ENCODE peak calls at places on chromosomes 1 and 21, in nine cellular contexts. Y, D, C, K, W, S, Z, R and U are unnamed samples.

GRCh38 chr1:62325076-62325475 is 5.8 kb upstream of the KANK4 start:
- DNase-seq in Y (peak), D (no peak), C (no peak), K (no peak), W (no peak), S (no peak), Z (no peak), R (no peak), U (no peak)

GRCh38 chr1:100628631-100629081 is 90.7 kb downstream of the GPR88 start:
- DNase-seq in Y (no peak), D (no peak), C (peak), K (no peak), W (no peak), S (no peak), Z (no peak), R (no peak), U (no peak)

GRCh38 chr21:45096216-45096615 is 21.8 kb downstream of the ADARB1 start:
- DNase-seq in Y (no peak), D (no peak), C (peak), K (no peak), W (no peak), S (no peak), Z (no peak), R (no peak), U (no peak)

GRCh38 chr1:21574464-21575151 is 65.4 kb downstream of the ALPL start:
- DNase-seq in Y (no peak), D (no peak), C (no peak), K (peak), W (no peak), S (peak), Z (no peak), R (peak), U (no peak)

GRCh38 chr1:205396972-205397616 is 24.8 kb downstream of the LEMD1 start:
- DNase-seq in Y (no peak), D (peak), C (peak), K (peak), W (peak), S (no peak), Z (no peak), R (peak), U (no peak)

GRCh38 chr1:113859478-113860175 is 11.9 kb downstream of the PTPN22 start:
- DNase-seq in Y (no peak), D (no peak), C (no peak), K (no peak), W (peak), S (no peak), Z (no peak), R (no peak), U (no peak)

GRCh38 chr21:35940074-35940927 is 120.0 kb downstream of the SETD4 start:
- DNase-seq in Y (peak), D (peak), C (peak), K (peak), W (peak), S (peak), Z (peak), R (peak), U (peak)

GRCh38 chr1:40664791-40665190 is 691 bp downstream of the RIMS3 start:
- DNase-seq in Y (no peak), D (no peak), C (no peak), K (no peak), W (no peak), S (no peak), Z (no peak), R (no peak), U (no peak)

GRCh38 chr21:44709426-44710293 is 1.7 kb downstream of the TSPEAR start:
- DNase-seq in Y (no peak), D (no peak), C (no peak), K (no peak), W (no peak), S (no peak), Z (no peak), R (peak), U (no peak)

GRCh38 chr21:45574081-45574501 is 31.9 kb upstream of the SLC19A1 start:
- DNase-seq in Y (no peak), D (no peak), C (no peak), K (no peak), W (no peak), S (no peak), Z (no peak), R (peak), U (peak)

GRCh38 chr21:32256873-32257620 is 21.8 kb downstream of the MIS18A start:
- DNase-seq in Y (peak), D (no peak), C (peak), K (peak), W (peak), S (peak), Z (peak), R (no peak), U (peak)

DNA sequence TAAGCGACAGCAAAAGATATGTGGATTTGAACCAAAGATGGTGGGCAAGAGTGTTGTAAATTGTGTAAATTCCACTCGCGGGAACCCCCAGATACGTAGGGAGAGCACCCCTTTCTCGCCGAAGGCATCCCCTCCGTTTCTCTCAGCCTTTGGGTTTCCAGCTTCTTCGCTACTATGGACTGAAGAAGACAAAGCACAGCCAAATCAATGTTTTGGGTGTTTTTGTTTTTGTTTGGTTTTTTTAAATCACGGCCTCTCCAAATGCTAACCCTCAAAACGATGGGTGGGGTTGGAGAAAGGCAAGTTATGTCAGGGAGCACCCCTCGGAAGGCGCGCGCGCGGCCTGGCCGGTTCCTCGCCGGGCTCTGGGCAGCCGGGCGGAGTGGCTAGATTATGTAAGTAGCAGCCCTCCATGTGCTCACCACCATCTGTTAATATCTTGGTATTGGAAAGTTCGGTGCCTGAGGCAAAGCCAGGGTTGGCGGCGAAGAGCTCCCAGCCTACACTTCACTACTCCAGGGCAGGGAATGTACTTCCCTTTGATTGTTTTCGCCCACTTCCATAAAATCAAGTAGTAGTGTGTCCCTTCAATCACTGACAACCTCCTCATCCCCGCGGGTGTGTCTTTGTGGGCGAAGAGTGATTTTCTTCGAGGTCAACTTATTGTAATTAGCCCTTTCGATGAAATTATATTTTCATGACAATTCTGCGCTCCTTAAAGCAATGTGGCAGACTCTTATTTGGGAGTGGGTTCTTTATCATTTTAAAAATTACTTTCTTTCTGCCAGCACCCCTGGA is 4.0 kb upstream of the PROX1 start:
- DNase-seq in Y (no peak), D (no peak), C (no peak), K (no peak), W (no peak), S (no peak), Z (no peak), R (peak), U (no peak)
- H3K4me3 ChIP-seq in Y (no peak), D (peak), C (no peak), K (peak), W (no peak), S (no peak), Z (no peak), R (peak), U (peak)

DNA sequence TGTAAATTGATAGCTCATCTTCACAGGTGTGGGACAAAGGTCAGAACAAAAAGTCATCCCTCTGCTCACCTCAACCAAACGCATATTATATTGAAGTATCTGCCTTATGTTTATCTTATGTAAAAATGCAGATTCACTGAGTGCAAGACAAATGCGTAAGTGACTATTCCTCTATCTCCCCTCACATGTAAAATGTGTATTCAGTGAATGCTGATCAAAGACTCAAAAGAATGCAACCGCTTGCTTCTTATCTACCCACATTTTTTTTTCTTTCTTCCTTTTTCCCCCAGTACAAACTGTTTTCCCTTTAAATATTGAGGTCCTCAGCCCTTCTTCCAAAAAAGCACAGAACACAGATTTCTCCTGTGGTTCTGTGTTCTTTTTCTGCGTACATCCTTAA is 1882.9 kb downstream of the NCAM2 start:
- DNase-seq in Y (no peak), D (no peak), C (no peak), K (no peak), W (no peak), S (no peak), Z (no peak), R (no peak), U (no peak)
- H3K4me3 ChIP-seq in Y (no peak), D (no peak), C (no peak), K (no peak), W (no peak), S (no peak), Z (no peak), R (no peak), U (no peak)

DNA sequence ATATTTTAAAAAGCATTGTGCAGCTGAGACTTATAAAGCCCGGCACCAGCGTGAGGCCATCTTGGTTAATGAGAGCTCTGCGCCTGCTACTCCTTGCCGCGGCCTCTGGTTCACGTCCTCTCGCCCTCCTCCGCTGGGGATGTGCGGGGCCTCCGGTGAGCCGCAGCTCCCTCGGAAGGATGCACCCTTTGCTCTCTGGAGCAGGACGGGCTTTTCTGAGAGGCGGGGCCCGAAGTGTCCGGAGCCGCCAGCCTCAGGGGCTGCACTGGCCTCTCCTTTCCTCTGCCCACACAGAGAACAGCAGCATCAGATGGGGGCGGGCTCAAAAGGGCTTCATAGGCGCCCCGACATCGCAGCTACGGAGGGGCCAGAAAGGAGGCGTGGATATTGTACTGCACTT is 284.6 kb downstream of the CAMTA1 start:
- DNase-seq in Y (peak), D (peak), C (peak), K (no peak), W (no peak), S (no peak), Z (no peak), R (peak), U (no peak)
- H3K4me3 ChIP-seq in Y (peak), D (peak), C (no peak), K (peak), W (no peak), S (peak), Z (no peak), R (peak), U (peak)

GRCh38 chr21:25405991-25406390 is 201.3 kb downstream of the MRPL39 start:
- DNase-seq in Y (no peak), D (no peak), C (no peak), K (no peak), W (no peak), S (no peak), Z (no peak), R (no peak), U (no peak)
- H3K4me3 ChIP-seq in Y (no peak), D (no peak), C (no peak), K (no peak), W (no peak), S (no peak), Z (no peak), R (no peak), U (no peak)

GRCh38 chr1:2194319-2194897 is at the start of gene FAAP20:
- DNase-seq in Y (peak), D (no peak), C (no peak), K (no peak), W (peak), S (no peak), Z (no peak), R (peak), U (peak)

GRCh38 chr1:2195785-2196184 is 1.2 kb upstream of the FAAP20 start:
- DNase-seq in Y (no peak), D (no peak), C (no peak), K (no peak), W (no peak), S (peak), Z (no peak), R (no peak), U (peak)

GRCh38 chr1:2192031-2192995 is 2.3 kb downstream of the FAAP20 start:
- DNase-seq in Y (peak), D (no peak), C (no peak), K (peak), W (no peak), S (peak), Z (peak), R (no peak), U (peak)

GRCh38 chr1:2194898-2195673 is 514 bp upstream of the FAAP20 start:
- DNase-seq in Y (peak), D (no peak), C (peak), K (peak), W (peak), S (peak), Z (peak), R (peak), U (peak)

DNA sequence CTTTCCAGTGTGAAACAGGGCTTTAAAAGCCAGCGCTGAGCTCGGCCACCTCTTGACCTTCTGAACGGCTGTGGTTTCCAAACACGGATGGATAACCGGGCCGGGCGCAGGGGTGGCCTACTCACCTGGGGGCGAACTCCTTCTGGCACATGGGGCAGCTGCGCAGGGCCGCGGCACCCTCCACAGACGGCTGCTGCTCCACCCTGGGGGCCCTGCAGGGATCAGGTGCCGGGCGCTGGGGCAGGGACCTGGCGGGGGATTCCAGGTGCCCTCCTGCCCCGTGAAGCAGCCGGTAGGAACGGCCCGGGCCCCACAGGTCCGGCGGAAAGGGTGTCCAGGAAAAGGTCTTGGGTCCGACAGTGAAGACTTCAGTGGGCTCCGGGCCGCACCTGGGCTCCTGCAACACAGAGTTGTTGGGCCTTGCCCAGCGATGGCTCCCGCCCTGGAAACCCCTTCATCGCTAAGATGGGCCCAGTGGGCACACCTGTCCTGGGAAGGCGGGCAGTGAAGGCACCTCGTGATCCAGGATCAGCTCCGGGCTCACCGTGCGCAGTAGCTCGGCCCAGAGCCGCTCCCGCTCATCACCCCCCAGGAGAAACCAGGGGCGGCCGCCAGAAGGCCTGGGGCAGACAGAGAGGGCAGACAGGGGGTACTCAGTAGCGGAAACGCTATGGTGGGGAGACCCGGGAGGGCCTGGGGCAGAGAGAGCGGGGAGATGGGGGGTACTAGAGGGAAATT is 889 bp downstream of the FAAP20 start:
- DNase-seq in Y (no peak), D (no peak), C (no peak), K (no peak), W (no peak), S (peak), Z (no peak), R (peak), U (no peak)
- H3K4me3 ChIP-seq in Y (peak), D (peak), C (no peak), K (peak), W (peak), S (peak), Z (no peak), R (peak), U (peak)

GRCh38 chr1:235083589-235084323 is 44.9 kb downstream of the TOMM20 start:
- DNase-seq in Y (peak), D (no peak), C (peak), K (peak), W (peak), S (peak), Z (peak), R (peak), U (peak)
- H3K4me3 ChIP-seq in Y (peak), D (no peak), C (no peak), K (peak), W (peak), S (peak), Z (no peak), R (no peak), U (peak)

GRCh38 chr21:14452842-14453241 is 69.9 kb upstream of the HSPA13 start:
- DNase-seq in Y (no peak), D (no peak), C (no peak), K (no peak), W (no peak), S (no peak), Z (no peak), R (no peak), U (no peak)
- H3K4me3 ChIP-seq in Y (no peak), D (no peak), C (no peak), K (no peak), W (no peak), S (no peak), Z (no peak), R (no peak), U (no peak)

DNA sequence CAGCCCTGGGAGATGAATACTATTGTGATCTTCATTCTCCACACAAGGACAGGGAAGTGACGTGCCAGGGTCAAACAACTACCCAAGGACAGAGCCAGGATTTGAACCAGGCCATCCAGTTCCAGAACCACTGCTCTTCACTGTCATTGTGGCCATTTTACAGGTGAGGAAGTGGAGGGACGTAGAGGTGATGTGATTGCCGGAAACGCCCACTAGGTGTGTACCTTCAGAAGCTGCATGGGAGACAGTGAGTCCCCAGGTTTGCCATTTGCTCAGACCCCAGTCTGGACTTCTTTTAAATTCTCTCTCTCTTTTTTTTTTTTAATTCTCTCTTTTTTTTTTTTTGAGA is 207.6 kb upstream of the TMEM51 start:
- DNase-seq in Y (no peak), D (no peak), C (no peak), K (no peak), W (no peak), S (no peak), Z (no peak), R (no peak), U (no peak)
- H3K4me3 ChIP-seq in Y (peak), D (no peak), C (no peak), K (peak), W (no peak), S (no peak), Z (no peak), R (no peak), U (no peak)

GRCh38 chr1:170309389-170310013 is 163.7 kb downstream of the NTMT2 start:
- DNase-seq in Y (peak), D (no peak), C (no peak), K (peak), W (no peak), S (peak), Z (no peak), R (no peak), U (no peak)
- H3K4me3 ChIP-seq in Y (no peak), D (no peak), C (no peak), K (no peak), W (no peak), S (no peak), Z (no peak), R (no peak), U (no peak)